ENCODE peak calls at places on chromosomes 13 and 19, in five cellular contexts. P, U, V, T and N are unnamed samples.

GRCh38 chr13:82758056-82758455 is 1124.2 kb downstream of the SLITRK1 start:
- DNase-seq in P (no peak), U (no peak), V (no peak), T (no peak), N (no peak)

GRCh38 chr13:30780338-30780981 is 45.1 kb downstream of the ALOX5AP start:
- DNase-seq in P (no peak), U (no peak), V (no peak), T (no peak), N (no peak)

GRCh38 chr13:67023088-67023893 is 206.8 kb downstream of the PCDH9 start:
- DNase-seq in P (no peak), U (no peak), V (no peak), T (no peak), N (no peak)

GRCh38 chr19:2488942-2489731 is 13.2 kb downstream of the GADD45B start:
- DNase-seq in P (peak), U (peak), V (no peak), T (peak), N (no peak)

GRCh38 chr13:32622827-32623226 is 36.6 kb downstream of the PDS5B start:
- DNase-seq in P (no peak), U (no peak), V (no peak), T (no peak), N (no peak)

GRCh38 chr13:32031025-32031814 is at the start of gene FRY:
- DNase-seq in P (peak), U (peak), V (peak), T (peak), N (peak)

GRCh38 chr13:84668637-84669036 is 786.4 kb upstream of the SLITRK1 start:
- DNase-seq in P (no peak), U (no peak), V (no peak), T (no peak), N (no peak)

GRCh38 chr19:5260381-5260967 is 80.1 kb downstream of the PTPRS start:
- DNase-seq in P (no peak), U (no peak), V (no peak), T (no peak), N (no peak)

GRCh38 chr13:37695200-37695599 is 96.6 kb upstream of the POSTN start:
- DNase-seq in P (no peak), U (no peak), V (no peak), T (no peak), N (no peak)

GRCh38 chr13:98325724-98326123 is 148.7 kb upstream of the RNF113B start:
- DNase-seq in P (no peak), U (no peak), V (no peak), T (no peak), N (no peak)

GRCh38 chr13:33033361-33033812 is 17.2 kb downstream of the KL start:
- DNase-seq in P (peak), U (peak), V (no peak), T (no peak), N (no peak)

GRCh38 chr13:66915596-66916185 is 314.4 kb downstream of the PCDH9 start:
- DNase-seq in P (no peak), U (no peak), V (no peak), T (no peak), N (no peak)

GRCh38 chr19:41688098-41688497 is at the start of gene CEACAM7:
- DNase-seq in P (no peak), U (no peak), V (no peak), T (no peak), N (no peak)

GRCh38 chr19:18119243-18120105 is 21.9 kb downstream of the MAST3 start:
- DNase-seq in P (peak), U (peak), V (no peak), T (no peak), N (peak)

GRCh38 chr19:29121684-29122083 is 91.3 kb downstream of the UQCRFS1 start:
- DNase-seq in P (no peak), U (no peak), V (no peak), T (peak), N (no peak)

GRCh38 chr13:88526186-88526852 is 855.1 kb downstream of the SLITRK5 start:
- DNase-seq in P (no peak), U (no peak), V (no peak), T (no peak), N (no peak)

GRCh38 chr13:99123101-99124045 is 77.3 kb upstream of the UBAC2 start:
- DNase-seq in P (no peak), U (no peak), V (peak), T (no peak), N (no peak)

GRCh38 chr13:73767747-73768315 is 366.4 kb downstream of the KLF12 start:
- DNase-seq in P (peak), U (peak), V (no peak), T (no peak), N (peak)

GRCh38 chr19:3366761-3367571 is 583 bp downstream of the NFIC start:
- DNase-seq in P (peak), U (no peak), V (no peak), T (peak), N (no peak)

GRCh38 chr19:40933025-40933424 is 51.0 kb upstream of the CYP2A7 start:
- DNase-seq in P (no peak), U (no peak), V (no peak), T (no peak), N (no peak)

GRCh38 chr13:70034280-70034679 is 73.3 kb upstream of the ATXN8OS start:
- DNase-seq in P (no peak), U (no peak), V (no peak), T (no peak), N (no peak)

GRCh38 chr13:31067416-31068118 is 94.1 kb downstream of the HSPH1 start:
- DNase-seq in P (no peak), U (no peak), V (no peak), T (no peak), N (no peak)

GRCh38 chr13:77374786-77375185 is 47.9 kb upstream of the MYCBP2 start:
- DNase-seq in P (no peak), U (no peak), V (no peak), T (no peak), N (no peak)

GRCh38 chr13:103031332-103031873 is 34.8 kb downstream of the SLC10A2 start:
- DNase-seq in P (no peak), U (no peak), V (no peak), T (no peak), N (no peak)

GRCh38 chr13:86446311-86446710 is 647.1 kb upstream of the SLITRK6 start:
- DNase-seq in P (no peak), U (no peak), V (no peak), T (no peak), N (no peak)

GRCh38 chr13:51601601-51602348 is 17.5 kb downstream of the WDFY2 start:
- DNase-seq in P (no peak), U (no peak), V (no peak), T (no peak), N (no peak)

GRCh38 chr19:13277104-13277809 is 127.0 kb downstream of the IER2 start:
- DNase-seq in P (peak), U (peak), V (peak), T (peak), N (peak)

GRCh38 chr13:36891752-36892151 is 28.3 kb downstream of the SMAD9 start:
- DNase-seq in P (no peak), U (no peak), V (no peak), T (no peak), N (no peak)

GRCh38 chr13:111882351-111882750 is 184.6 kb upstream of the SOX1 start:
- DNase-seq in P (no peak), U (no peak), V (no peak), T (no peak), N (no peak)

GRCh38 chr13:27853871-27854270 is 61.6 kb downstream of the GSX1 start:
- DNase-seq in P (no peak), U (no peak), V (no peak), T (no peak), N (no peak)

GRCh38 chr13:28313579-28313978 is 175.2 kb downstream of the PAN3 start:
- DNase-seq in P (no peak), U (no peak), V (no peak), T (no peak), N (no peak)

GRCh38 chr19:33291623-33292534 is 10.5 kb downstream of the CEBPA start:
- DNase-seq in P (no peak), U (no peak), V (no peak), T (no peak), N (no peak)

GRCh38 chr19:52007436-52007804 is 591 bp downstream of the ZNF615 start:
- DNase-seq in P (no peak), U (no peak), V (no peak), T (no peak), N (no peak)

GRCh38 chr19:55041244-55041626 is 3.2 kb upstream of the GP6 start:
- DNase-seq in P (no peak), U (no peak), V (no peak), T (no peak), N (no peak)

GRCh38 chr19:17045907-17046502 is 19.4 kb upstream of the CPAMD8 start:
- DNase-seq in P (no peak), U (no peak), V (no peak), T (no peak), N (no peak)

GRCh38 chr19:13689050-13689449 is 75.3 kb upstream of the MRI1 start:
- DNase-seq in P (no peak), U (no peak), V (peak), T (no peak), N (no peak)

GRCh38 chr13:40618581-40619478 is 47.6 kb downstream of the FOXO1 start:
- DNase-seq in P (no peak), U (no peak), V (no peak), T (no peak), N (no peak)